ENCODE peak calls at places on chromosomes 7 and 10, in nine cellular contexts. T is adrenal gland; E is fibroblast of lung; O is A549; K is CD8-positive, alpha-beta memory T cell; U is CD4-positive, alpha-beta memory T cell; N is MM.1S; I is left ventricle myocardium inferior; W is HAP-1. B is an unnamed sample.
A peak's percentile ranks its signal among the peaks of the same experiment; 100 is the strongest.

GRCh38 chr10:125283831-125284614 is 123.7 kb upstream of the CTBP2 start:
- DNase-seq in T (no peak), E (no peak), O (no peak), K (no peak), U (no peak), N (no peak), I (no peak), W (no peak), B (no peak)

GRCh38 chr7:147858421-147858820 is 732.1 kb upstream of the C7orf33 start:
- DNase-seq in T (no peak), E (no peak), O (no peak), K (no peak), U (no peak), N (no peak), I (no peak), W (no peak), B (no peak)

GRCh38 chr10:81876253-81876731 is 1.3 kb downstream of the NRG3 start:
- DNase-seq in T (no peak), E (no peak), O (no peak), K (no peak), U (no peak), N (peak; percentile 46), I (no peak), W (no peak), B (no peak)

GRCh38 chr10:24962998-24963397 is 10.6 kb upstream of the PRTFDC1 start:
- DNase-seq in T (no peak), E (peak; percentile 82), O (peak; percentile 37), K (no peak), U (no peak), N (no peak), I (no peak), W (no peak), B (no peak)

GRCh38 chr10:104445359-104445758 is 91.7 kb downstream of the CFAP58 start:
- DNase-seq in T (no peak), E (peak; percentile 95), O (no peak), K (no peak), U (no peak), N (no peak), I (no peak), W (no peak), B (no peak)

GRCh38 chr7:26011039-26011696 is 140.8 kb upstream of the NFE2L3 start:
- DNase-seq in T (no peak), E (no peak), O (no peak), K (no peak), U (no peak), N (peak; percentile 85), I (no peak), W (no peak), B (no peak)

GRCh38 chr10:92690211-92691041 is 671 bp downstream of the HHEX start:
- DNase-seq in T (peak; percentile 79), E (peak; percentile 75), O (peak; percentile 73), K (peak; percentile 59), U (peak; percentile 43), N (no peak), I (peak; percentile 52), W (peak; percentile 43), B (no peak)

GRCh38 chr7:114519215-114519614 is 104.6 kb downstream of the FOXP2 start:
- DNase-seq in T (no peak), E (no peak), O (no peak), K (no peak), U (no peak), N (no peak), I (no peak), W (peak; percentile 30), B (no peak)

GRCh38 chr7:45174328-45174610 is 16.7 kb downstream of the RAMP3 start:
- DNase-seq in T (no peak), E (no peak), O (no peak), K (no peak), U (no peak), N (no peak), I (no peak), W (no peak), B (peak; percentile 38)

GRCh38 chr10:122056431-122057094 is 67.6 kb downstream of the TACC2 start:
- DNase-seq in T (no peak), E (no peak), O (peak; percentile 89), K (no peak), U (no peak), N (no peak), I (no peak), W (no peak), B (no peak)

GRCh38 chr10:12540341-12540781 is 191.0 kb downstream of the CAMK1D start:
- DNase-seq in T (no peak), E (peak; percentile 92), O (no peak), K (no peak), U (no peak), N (peak; percentile 66), I (no peak), W (no peak), B (no peak)

GRCh38 chr10:124156524-124157225 is 63.3 kb upstream of the CHST15 start:
- DNase-seq in T (no peak), E (no peak), O (no peak), K (no peak), U (no peak), N (no peak), I (peak; percentile 29), W (no peak), B (no peak)

GRCh38 chr10:97771055-97771811 is 566 bp downstream of the SFRP5 start:
- DNase-seq in T (no peak), E (peak; percentile 45), O (peak; percentile 71), K (no peak), U (no peak), N (no peak), I (no peak), W (no peak), B (no peak)

GRCh38 chr10:58054881-58055280 is 212.8 kb downstream of the IPMK start:
- DNase-seq in T (no peak), E (no peak), O (no peak), K (no peak), U (no peak), N (no peak), I (no peak), W (no peak), B (no peak)

GRCh38 chr7:23712368-23713284 is 2.6 kb downstream of the STK31 start:
- DNase-seq in T (no peak), E (peak; percentile 57), O (peak; percentile 64), K (no peak), U (peak; percentile 46), N (peak; percentile 58), I (no peak), W (peak; percentile 48), B (no peak)

GRCh38 chr10:90937645-90938258 is 16.9 kb upstream of the ANKRD1 start:
- DNase-seq in T (no peak), E (no peak), O (no peak), K (no peak), U (no peak), N (no peak), I (no peak), W (no peak), B (no peak)

GRCh38 chr7:131008840-131009651 is 275.0 kb upstream of the KLF14 start:
- DNase-seq in T (no peak), E (peak; percentile 71), O (no peak), K (no peak), U (no peak), N (no peak), I (no peak), W (no peak), B (no peak)

GRCh38 chr7:123871998-123872867 is 27.3 kb downstream of the HYAL4 start:
- DNase-seq in T (peak; percentile 32), E (peak; percentile 23), O (peak; percentile 73), K (no peak), U (peak; percentile 6), N (peak; percentile 71), I (no peak), W (peak; percentile 67), B (no peak)

GRCh38 chr7:143384741-143385631 is 3.8 kb downstream of the ZYX start:
- DNase-seq in T (no peak), E (no peak), O (no peak), K (no peak), U (no peak), N (no peak), I (no peak), W (no peak), B (no peak)
- H3K4me1 ChIP-seq in T (peaks cover 47% of the 10 kb centered on the region), E (peaks cover 33% of the 10 kb centered on the region), O (peaks cover 39% of the 10 kb centered on the region), K (peaks cover 51% of the 10 kb centered on the region), U (peaks cover 56% of the 10 kb centered on the region), N (peaks cover under 1% of the 10 kb centered on the region), I (peaks cover 89% of the 10 kb centered on the region), W (peaks cover 9% of the 10 kb centered on the region), B (peaks cover 65% of the 10 kb centered on the region)

GRCh38 chr10:127016331-127016730 is 111.1 kb downstream of the DOCK1 start:
- DNase-seq in T (no peak), E (no peak), O (no peak), K (no peak), U (no peak), N (no peak), I (no peak), W (no peak), B (no peak)

GRCh38 chr10:127013696-127014095 is 108.5 kb downstream of the DOCK1 start:
- DNase-seq in T (no peak), E (no peak), O (no peak), K (no peak), U (no peak), N (no peak), I (no peak), W (no peak), B (no peak)

GRCh38 chr10:127013251-127013656 is 108.0 kb downstream of the DOCK1 start:
- DNase-seq in T (no peak), E (no peak), O (no peak), K (no peak), U (no peak), N (no peak), I (no peak), W (no peak), B (no peak)

GRCh38 chr10:127015373-127015772 is 110.1 kb downstream of the DOCK1 start:
- DNase-seq in T (no peak), E (no peak), O (no peak), K (no peak), U (no peak), N (no peak), I (no peak), W (no peak), B (no peak)

GRCh38 chr10:127014671-127015070 is 109.4 kb downstream of the DOCK1 start:
- DNase-seq in T (no peak), E (no peak), O (no peak), K (no peak), U (no peak), N (no peak), I (no peak), W (no peak), B (no peak)
- H3K4me1 ChIP-seq in T (peaks cover 10% of the 10 kb centered on the region), E (no peaks in the 10 kb centered on the region), O (no peaks in the 10 kb centered on the region), K (no peaks in the 10 kb centered on the region), U (no peaks in the 10 kb centered on the region), N (no peaks in the 10 kb centered on the region), I (peaks cover 17% of the 10 kb centered on the region), W (peaks cover 7% of the 10 kb centered on the region), B (no peaks in the 10 kb centered on the region)

GRCh38 chr7:127119517-127119916 is 133.2 kb downstream of the GRM8 start:
- DNase-seq in T (no peak), E (no peak), O (no peak), K (no peak), U (no peak), N (no peak), I (no peak), W (no peak), B (no peak)
- H3K4me1 ChIP-seq in T (no peaks in the 10 kb centered on the region), E (no peaks in the 10 kb centered on the region), O (no peaks in the 10 kb centered on the region), K (no peaks in the 10 kb centered on the region), U (no peaks in the 10 kb centered on the region), N (no peaks in the 10 kb centered on the region), I (no peaks in the 10 kb centered on the region), W (no peaks in the 10 kb centered on the region), B (no peaks in the 10 kb centered on the region)

DNA sequence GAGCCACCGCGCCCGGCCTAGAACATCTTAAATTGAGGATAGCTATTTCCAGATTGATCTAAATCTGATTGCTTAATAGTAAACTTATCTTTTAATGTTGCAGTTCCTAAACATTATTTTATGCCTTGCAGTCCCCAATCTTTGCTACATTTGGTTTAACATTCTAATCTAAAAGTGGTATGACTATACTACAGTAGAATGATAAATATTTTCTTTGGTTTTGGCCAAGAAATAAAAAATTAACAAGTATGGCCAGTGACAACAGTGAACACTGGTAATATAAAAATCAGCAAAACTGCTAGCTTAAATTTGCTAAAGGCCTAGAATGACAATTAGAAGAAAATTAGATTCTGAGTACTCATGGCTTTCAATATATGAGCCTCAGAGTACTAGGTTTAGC is 73.5 kb downstream of the CDK6 start:
- DNase-seq in T (no peak), E (peak; percentile 41), O (no peak), K (no peak), U (no peak), N (no peak), I (no peak), W (no peak), B (no peak)
- H3K4me1 ChIP-seq in T (peaks cover 23% of the 10 kb centered on the region), E (peaks cover 25% of the 10 kb centered on the region), O (peaks cover 83% of the 10 kb centered on the region), K (no peaks in the 10 kb centered on the region), U (peaks cover 5% of the 10 kb centered on the region), N (peaks cover 17% of the 10 kb centered on the region), I (peaks cover 41% of the 10 kb centered on the region), W (peaks cover 7% of the 10 kb centered on the region), B (peaks cover 10% of the 10 kb centered on the region)

B was measured in ascending aorta.